ENCODE peak calls at places on chromosomes 5 and 9, in seven cellular contexts. Z, R, V, J, C, T and M are unnamed samples.
A peak's percentile ranks its signal among the peaks of the same experiment; 100 is the strongest.

GRCh38 chr9:12851331-12851730 is 76.5 kb downstream of the LURAP1L start:
- DNase-seq in R (no peak), V (no peak), Z (no peak), J (no peak), C (no peak), T (no peak), M (no peak)

GRCh38 chr9:68643901-68644809 is 60.9 kb upstream of the PIP5K1B start:
- DNase-seq in V (no peak), T (no peak), Z (no peak), J (no peak), C (no peak), R (no peak), M (no peak)

GRCh38 chr5:151780348-151780747 is 8.6 kb downstream of the G3BP1 start:
- DNase-seq in R (no peak), J (no peak), C (no peak), Z (no peak), V (peak; percentile 40), T (no peak), M (no peak)

GRCh38 chr9:105475302-105475701 is 27.5 kb downstream of the FSD1L start:
- DNase-seq in C (peak; percentile 40), R (peak; percentile 74), J (no peak), T (peak; percentile 56), Z (no peak), V (no peak), M (no peak)

GRCh38 chr5:80284720-80285119 is 28.9 kb upstream of the SERINC5 start:
- DNase-seq in R (no peak), T (no peak), J (no peak), V (no peak), C (no peak), Z (no peak), M (no peak)

GRCh38 chr5:27234916-27235315 is 196.5 kb upstream of the CDH9 start:
- DNase-seq in Z (no peak), J (no peak), C (no peak), T (no peak), R (no peak), V (no peak), M (no peak)

GRCh38 chr9:114513050-114513951 is 8.0 kb upstream of the WHRN start:
- DNase-seq in V (no peak), C (no peak), T (no peak), J (no peak), Z (no peak), R (no peak), M (no peak)

GRCh38 chr5:31186672-31187267 is 6.7 kb upstream of the CDH6 start:
- DNase-seq in Z (no peak), T (peak; percentile 34), R (peak; percentile 73), C (peak; percentile 62), V (no peak), J (no peak), M (no peak)

GRCh38 chr9:125631391-125632085 is 75.5 kb downstream of the MAPKAP1 start:
- DNase-seq in R (peak; percentile 80), Z (no peak), J (no peak), C (peak; percentile 56), V (no peak), T (peak; percentile 68), M (no peak)

GRCh38 chr5:149452007-149452664 is 73.0 kb upstream of the IL17B start:
- DNase-seq in T (peak; percentile 68), J (no peak), R (peak; percentile 74), V (no peak), Z (no peak), C (peak; percentile 89), M (no peak)

GRCh38 chr9:34139477-34140146 is 13.1 kb upstream of the DCAF12 start:
- DNase-seq in C (peak; percentile 74), V (no peak), J (peak; percentile 55), Z (no peak), R (peak; percentile 97), T (peak; percentile 87), M (peak; percentile 81)
- TF ChIP-seq CTCF in C (peak; percentile 40), V (no peak), J (peak; percentile 50), Z (no peak), R (peak; percentile 70), T (peak; percentile 49), M (peak; percentile 37)

GRCh38 chr9:95004452-95005275 is 278.2 kb downstream of the AOPEP start:
- DNase-seq in V (peak; percentile 80), J (no peak), C (peak; percentile 87), Z (no peak), R (no peak), T (no peak), M (no peak)
- H3K4me3 ChIP-seq in V (peak overlapping the region; percentile 60), J (peak overlapping the region; percentile 87), C (peak overlapping the region; percentile 76), Z (peak overlapping the region; percentile 96), R (peak overlapping the region; percentile 80), T (peak overlapping the region; percentile 77), M (peak overlapping the region; percentile 57)

GRCh38 chr5:147339313-147339712 is 104.5 kb downstream of the STK32A start:
- DNase-seq in C (no peak), R (no peak), J (no peak), V (no peak), Z (no peak), T (no peak), M (no peak)
- TF ChIP-seq CTCF in C (no peak), R (peak; percentile 3), J (no peak), V (no peak), Z (no peak), T (no peak), M (no peak)

GRCh38 chr9:101737165-101737704 is 1.2 kb downstream of the GRIN3A start:
- DNase-seq in J (no peak), C (no peak), T (no peak), V (no peak), Z (no peak), R (no peak), M (no peak)
- H3K4me3 ChIP-seq in J (no peak overlapping the region), C (no peak overlapping the region), T (no peak overlapping the region), V (peak overlapping the region; percentile 43), Z (peak overlapping the region; percentile 61), R (no peak overlapping the region), M (no peak overlapping the region)

GRCh38 chr5:112374356-112374755 is 44.7 kb downstream of the EPB41L4A start:
- DNase-seq in Z (no peak), R (no peak), J (no peak), C (no peak), V (no peak), T (no peak), M (no peak)

GRCh38 chr5:112371054-112371453 is 48.0 kb downstream of the EPB41L4A start:
- DNase-seq in J (no peak), V (no peak), Z (no peak), T (no peak), R (no peak), C (no peak), M (no peak)

GRCh38 chr5:112374818-112375217 is 44.3 kb downstream of the EPB41L4A start:
- DNase-seq in J (no peak), C (no peak), R (no peak), V (no peak), Z (no peak), T (no peak), M (no peak)

GRCh38 chr5:112373888-112374287 is 45.2 kb downstream of the EPB41L4A start:
- DNase-seq in R (no peak), J (no peak), T (no peak), V (no peak), C (no peak), Z (no peak), M (no peak)

DNA sequence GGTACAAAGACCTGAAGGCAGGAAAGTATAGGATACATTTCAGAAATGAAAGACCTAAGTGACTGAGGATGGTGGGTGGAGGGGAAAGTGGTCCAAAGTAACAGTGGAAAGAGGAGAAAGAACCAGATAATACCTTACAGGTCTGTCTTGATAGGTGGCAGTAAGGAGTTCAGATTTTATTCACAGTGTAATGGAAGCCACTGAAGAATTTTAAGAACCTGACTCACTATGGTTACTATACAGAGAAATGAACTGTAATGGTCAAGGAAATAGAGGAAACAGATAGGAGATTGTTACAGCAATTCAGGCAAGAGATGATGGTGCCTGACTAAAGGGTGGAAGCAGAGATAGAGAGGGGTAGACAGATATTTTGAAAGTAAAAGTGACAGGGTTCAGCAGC is 46.5 kb downstream of the EPB41L4A start:
- DNase-seq in T (no peak), V (no peak), Z (no peak), R (peak; percentile 5), C (no peak), J (no peak), M (no peak)
- TF ChIP-seq CTCF in T (no peak), V (no peak), Z (no peak), R (no peak), C (no peak), J (no peak), M (no peak)

DNA sequence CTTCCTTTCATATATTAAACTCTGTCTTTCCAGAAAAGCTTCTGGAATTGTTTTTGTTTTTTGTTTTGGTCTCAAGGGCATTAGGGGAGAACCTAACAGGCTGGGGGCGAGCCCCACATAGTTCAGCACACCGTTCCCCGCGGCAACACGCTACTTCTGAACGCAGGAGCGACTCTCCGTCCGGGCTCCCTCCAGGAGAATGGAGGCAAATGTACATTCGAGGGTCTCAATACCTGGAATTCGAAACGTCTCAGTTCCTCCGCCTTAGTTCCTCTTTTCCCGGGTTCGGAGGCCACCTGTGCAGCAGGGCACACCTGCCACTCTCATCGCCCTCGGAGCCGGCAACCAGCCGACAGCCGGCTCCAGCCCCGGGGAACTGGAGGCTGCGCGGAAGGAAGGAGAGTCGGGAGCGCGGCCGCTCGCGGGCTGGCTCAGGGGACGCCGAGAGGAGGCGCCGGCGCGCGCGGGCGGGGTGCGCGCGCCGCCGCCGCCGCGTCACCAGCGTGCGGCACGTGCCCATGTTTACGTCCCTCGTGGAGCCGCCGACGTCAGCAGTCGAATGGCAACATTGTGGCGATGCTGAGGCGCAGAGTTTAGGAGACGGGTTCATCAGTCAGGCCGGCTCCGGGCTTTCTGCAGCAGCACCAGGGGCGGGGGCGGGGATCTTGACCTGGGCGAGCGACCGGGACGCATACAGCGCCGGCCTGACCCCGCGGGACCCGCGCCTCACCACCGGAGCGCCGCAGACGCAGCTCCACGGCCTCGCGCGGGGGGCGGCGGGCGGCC is at the start of gene JMY:
- DNase-seq in R (peak; percentile 83), T (peak; percentile 82), J (no peak), V (peak; percentile 94), Z (peak; percentile 88), C (peak; percentile 95), M (no peak)
- H3K4me3 ChIP-seq in R (peak within 1 kb of the TSS; percentile 68), T (peak within 1 kb of the TSS; percentile 84), J (peak within 1 kb of the TSS; percentile 65), V (peak within 1 kb of the TSS; percentile 88), Z (peak within 1 kb of the TSS; percentile 94), C (peak within 1 kb of the TSS; percentile 95), M (peak within 1 kb of the TSS; percentile 58)

DNA sequence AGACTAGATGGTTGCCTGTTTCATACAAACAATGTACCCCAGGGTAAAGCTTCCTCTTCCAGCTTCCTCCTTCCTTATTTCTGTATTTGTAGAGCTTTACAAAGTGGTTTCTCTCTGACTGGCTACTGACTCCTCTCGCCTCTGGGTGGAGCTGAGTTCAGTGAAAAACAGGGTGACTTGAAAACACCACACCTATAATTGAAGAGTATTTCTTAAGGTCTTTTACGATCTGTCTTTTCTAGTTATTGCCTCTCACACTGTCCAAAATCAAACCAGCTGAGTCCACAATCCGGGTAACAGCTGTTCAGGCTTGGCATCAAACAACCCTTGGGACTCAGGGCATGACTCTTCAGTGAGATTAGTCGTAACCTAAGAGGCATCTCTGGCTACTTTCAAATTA is 200.4 kb downstream of the ARRDC3 start:
- DNase-seq in R (peak; percentile 56), T (peak; percentile 82), Z (no peak), J (peak; percentile 16), V (no peak), C (no peak), M (peak; percentile 16)
- TF ChIP-seq CTCF in R (peak; percentile 45), T (peak; percentile 37), Z (no peak), J (peak; percentile 35), V (peak; percentile 38), C (no peak), M (peak; percentile 27)